ENCODE peak calls at places on chromosome 10, in six cellular contexts. J is endothelial cell; L is thoracic aorta; V is activated T-cell treated with anti-CD3 and anti-CD28 coated beads, Interleukin-2, amount 50 U/mL, for 72 hours; N is uterus; G is memory B cell. Z is an unnamed sample.

GRCh38 chr10:72276013-72276387 is 2.3 kb downstream of the DDIT4 start:
- DNase-seq in J (no peak), L (no peak), V (peak; percentile 58), N (no peak), G (no peak), Z (no peak)

GRCh38 chr10:47357911-47358310 is 9.7 kb downstream of the RBP3 start:
- DNase-seq in J (no peak), L (no peak), V (no peak), N (no peak), G (no peak), Z (no peak)

GRCh38 chr10:89609730-89610393 is 35.2 kb downstream of the PANK1 start:
- DNase-seq in J (no peak), L (no peak), V (peak; percentile 3), N (no peak), G (no peak), Z (no peak)

GRCh38 chr10:11685787-11686218 is 56.4 kb upstream of the ECHDC3 start:
- DNase-seq in J (no peak), L (no peak), V (no peak), N (peak; percentile 73), G (peak; percentile 58), Z (peak; percentile 91)

GRCh38 chr10:48536226-48536500 is 68.7 kb downstream of the ARHGAP22 start:
- DNase-seq in J (no peak), L (no peak), V (no peak), N (no peak), G (no peak), Z (no peak)

GRCh38 chr10:97519342-97519741 is 20.6 kb downstream of the UBTD1 start:
- DNase-seq in J (no peak), L (no peak), V (no peak), N (no peak), G (no peak), Z (no peak)

GRCh38 chr10:32616438-32616837 is 170.5 kb downstream of the CCDC7 start:
- DNase-seq in J (no peak), L (no peak), V (no peak), N (no peak), G (no peak), Z (no peak)

GRCh38 chr10:108250954-108251620 is 1086.6 kb upstream of the SORCS1 start:
- DNase-seq in J (no peak), L (no peak), V (no peak), N (no peak), G (no peak), Z (no peak)

GRCh38 chr10:79562135-79562756 is 2.0 kb upstream of the SFTPA2 start:
- DNase-seq in J (peak; percentile 77), L (no peak), V (peak; percentile 72), N (no peak), G (peak; percentile 48), Z (peak; percentile 89)

GRCh38 chr10:45373783-45374450 is at the start of gene ALOX5:
- DNase-seq in J (peak; percentile 16), L (no peak), V (peak; percentile 26), N (peak; percentile 51), G (peak; percentile 60), Z (peak; percentile 95)

GRCh38 chr10:113539789-113540188 is 13.1 kb upstream of the HABP2 start:
- DNase-seq in J (no peak), L (no peak), V (no peak), N (no peak), G (no peak), Z (no peak)

GRCh38 chr10:18681366-18681765 is 22.1 kb downstream of the ARL5B start:
- DNase-seq in J (no peak), L (no peak), V (no peak), N (no peak), G (no peak), Z (no peak)

GRCh38 chr10:62866451-62866850 is 50.3 kb upstream of the EGR2 start:
- DNase-seq in J (no peak), L (no peak), V (no peak), N (no peak), G (no peak), Z (no peak)

GRCh38 chr10:11863353-11864105 is 40.4 kb downstream of the PROSER2 start:
- DNase-seq in J (no peak), L (no peak), V (peak; percentile 74), N (no peak), G (no peak), Z (peak; percentile 73)